ENCODE peak calls at places on chromosomes 4 and X, in nine cellular contexts. Q, N, K, G, E, S, U, B and J are unnamed samples.

GRCh38 chr4:57080781-57081650 is 29.2 kb downstream of the IGFBP7 start:
- DNase-seq in G (no peak), S (no peak), U (no peak), K (peak), B (no peak), N (peak), Q (no peak), E (peak), J (no peak)

GRCh38 chr4:127479031-127479622 is 153.6 kb upstream of the INTU start:
- DNase-seq in U (no peak), K (peak), S (no peak), G (no peak), Q (no peak), E (peak), N (peak), B (no peak), J (no peak)

GRCh38 chrX:10750581-10750980 is 130.2 kb upstream of the MID1 start:
- DNase-seq in B (no peak), S (no peak), E (no peak), U (no peak), G (no peak), Q (no peak), N (no peak), K (no peak), J (no peak)

GRCh38 chr4:121943941-121944340 is 7.9 kb downstream of the TRPC3 start:
- DNase-seq in U (no peak), K (no peak), E (no peak), S (no peak), B (no peak), G (no peak), N (no peak), Q (no peak), J (no peak)

GRCh38 chr4:81631958-81632439 is 160.3 kb upstream of the RASGEF1B start:
- DNase-seq in B (no peak), S (no peak), K (peak), E (peak), Q (no peak), G (no peak), N (peak), U (no peak), J (no peak)

GRCh38 chrX:14080031-14080430 is 50.3 kb upstream of the GEMIN8 start:
- DNase-seq in U (no peak), B (no peak), K (no peak), S (no peak), G (no peak), E (no peak), Q (no peak), N (no peak), J (no peak)

GRCh38 chrX:109384569-109385174 is 97.2 kb downstream of the GUCY2F start:
- DNase-seq in U (no peak), G (no peak), B (no peak), E (peak), K (peak), S (no peak), N (no peak), Q (no peak), J (no peak)

GRCh38 chrX:98371994-98372393 is 1488.3 kb downstream of the RPA4 start:
- DNase-seq in E (no peak), Q (no peak), K (no peak), S (no peak), G (no peak), N (no peak), U (no peak), B (no peak), J (no peak)

GRCh38 chrX:12979011-12979629 is 4.2 kb downstream of the TMSB4X start:
- DNase-seq in Q (no peak), B (no peak), K (peak), U (no peak), S (no peak), G (no peak), E (peak), N (no peak), J (no peak)

GRCh38 chrX:21757960-21758359 is at the start of gene SMPX:
- DNase-seq in U (no peak), B (no peak), Q (no peak), K (no peak), G (no peak), N (no peak), E (no peak), S (no peak), J (no peak)